ENCODE peak calls at places on chromosomes 5 and 9, in nine cellular contexts. D is lower leg skin, G is bronchial epithelial cell, M is sigmoid colon, J is upper lobe of right lung, B is AG09309, V is IMR-90, O is foreskin fibroblast, N is A673. C is an unnamed sample.

GRCh38 chr5:136619556-136619955 is 254.2 kb upstream of the TRPC7 start:
- DNase-seq in J (no peak), B (no peak), M (no peak), D (no peak), O (no peak), V (no peak), G (peak), N (no peak), C (no peak)

GRCh38 chr9:135075234-135076142 is 12.0 kb upstream of the OLFM1 start:
- DNase-seq in B (no peak), N (peak), M (peak), V (no peak), G (no peak), J (peak), O (peak), D (no peak), C (no peak)

GRCh38 chr5:1510631-1511030 is 13.1 kb downstream of the LPCAT1 start:
- DNase-seq in J (peak), M (peak), B (no peak), D (no peak), O (no peak), V (no peak), N (no peak), G (no peak), C (peak)

GRCh38 chr5:135313405-135313804 is 85.6 kb downstream of the MACROH2A1 start:
- DNase-seq in V (no peak), B (no peak), J (no peak), G (no peak), M (no peak), D (no peak), N (no peak), O (no peak), C (no peak)

GRCh38 chr5:12214631-12215030 is 310.4 kb upstream of the CTNND2 start:
- DNase-seq in G (peak), V (no peak), B (no peak), M (no peak), O (no peak), J (no peak), D (no peak), N (no peak), C (no peak)

GRCh38 chr9:128125575-128126354 is 1.8 kb downstream of the PTGES2 start:
- DNase-seq in N (no peak), J (no peak), D (no peak), O (no peak), G (no peak), B (no peak), V (no peak), M (no peak), C (no peak)

GRCh38 chr5:130541617-130542221 is 623.3 kb downstream of the HINT1 start:
- DNase-seq in G (peak), V (no peak), D (no peak), M (no peak), B (no peak), N (no peak), J (no peak), O (peak), C (no peak)

GRCh38 chr5:42500003-42500599 is 76.9 kb downstream of the GHR start:
- DNase-seq in V (no peak), N (no peak), G (peak), O (peak), D (no peak), J (no peak), M (no peak), B (no peak), C (no peak)

GRCh38 chr9:102631559-102631958 is 363.6 kb upstream of the CYLC2 start:
- DNase-seq in G (peak), B (no peak), O (no peak), M (no peak), J (no peak), D (no peak), V (no peak), N (peak), C (no peak)

GRCh38 chr5:10233505-10233904 is 16.2 kb downstream of the ATPSCKMT start:
- DNase-seq in B (peak), N (peak), G (peak), J (peak), M (no peak), O (peak), D (no peak), V (peak), C (no peak)

GRCh38 chr5:30099634-30100033 is 1093.9 kb upstream of the CDH6 start:
- DNase-seq in M (no peak), J (no peak), G (no peak), N (peak), V (no peak), B (no peak), D (no peak), O (no peak), C (no peak)

GRCh38 chr5:90169078-90169477 is 240.5 kb downstream of the CETN3 start:
- DNase-seq in M (no peak), J (no peak), B (no peak), V (no peak), O (no peak), N (peak), G (no peak), D (no peak), C (no peak)

GRCh38 chr5:178081571-178082244 is 31.6 kb upstream of the N4BP3 start:
- DNase-seq in O (no peak), J (no peak), G (no peak), M (no peak), B (no peak), N (no peak), D (no peak), V (no peak), C (no peak)

GRCh38 chr5:10227396-10227795 is 22.3 kb downstream of the ATPSCKMT start:
- DNase-seq in G (no peak), O (peak), V (peak), M (no peak), B (peak), J (no peak), N (no peak), D (no peak), C (no peak)

GRCh38 chr9:35645736-35646582 is 4.8 kb downstream of the SIT1 start:
- DNase-seq in O (no peak), J (peak), V (no peak), G (peak), N (no peak), M (no peak), D (no peak), B (no peak), C (no peak)

GRCh38 chr9:124505006-124505900 is 1.9 kb downstream of the NR5A1 start:
- DNase-seq in G (no peak), M (no peak), V (no peak), O (no peak), D (no peak), N (no peak), J (no peak), B (no peak), C (no peak)

GRCh38 chr5:187617-188451 is 3.5 kb upstream of the LRRC14B start:
- DNase-seq in V (no peak), N (no peak), G (no peak), M (peak), D (no peak), B (no peak), J (no peak), O (peak), C (no peak)

GRCh38 chr5:77859306-77859705 is 83.2 kb upstream of the TBCA start:
- DNase-seq in D (no peak), O (peak), M (no peak), V (peak), J (no peak), B (no peak), G (no peak), N (no peak), C (no peak)

GRCh38 chr9:137724114-137724445 is 105.3 kb downstream of the EHMT1 start:
- DNase-seq in V (peak), O (peak), M (no peak), J (no peak), B (no peak), G (peak), N (no peak), D (no peak), C (no peak)

GRCh38 chr5:15694694-15695093 is 194.7 kb downstream of the FBXL7 start:
- DNase-seq in V (peak), D (no peak), N (no peak), M (no peak), J (no peak), B (peak), G (no peak), O (peak), C (no peak)

GRCh38 chr9:27673626-27674025 is 100.3 kb upstream of the C9orf72 start:
- DNase-seq in O (no peak), V (no peak), B (no peak), N (peak), D (no peak), J (no peak), G (no peak), M (no peak), C (no peak)

GRCh38 chr9:37968228-37968672 is 64.3 kb upstream of the SLC25A51 start:
- DNase-seq in V (peak), M (no peak), B (peak), N (no peak), D (no peak), O (peak), J (peak), G (peak), C (no peak)

GRCh38 chr9:5791870-5792269 is 41.0 kb downstream of the ERMP1 start:
- DNase-seq in O (no peak), M (no peak), J (no peak), G (no peak), V (no peak), D (no peak), B (no peak), N (no peak), C (no peak)
- TF ChIP-seq CTCF in O (no peak), M (no peak), J (no peak), G (no peak), V (no peak), D (no peak), B (no peak), N (no peak), C (no peak)

GRCh38 chr5:35651002-35651756 is 33.5 kb downstream of the SPEF2 start:
- DNase-seq in N (peak), G (peak), D (no peak), V (peak), O (peak), J (no peak), M (no peak), B (peak), C (no peak)
- TF ChIP-seq CTCF in N (peak), G (peak), D (no peak), V (peak), O (peak), J (peak), M (no peak), B (peak), C (no peak)

DNA sequence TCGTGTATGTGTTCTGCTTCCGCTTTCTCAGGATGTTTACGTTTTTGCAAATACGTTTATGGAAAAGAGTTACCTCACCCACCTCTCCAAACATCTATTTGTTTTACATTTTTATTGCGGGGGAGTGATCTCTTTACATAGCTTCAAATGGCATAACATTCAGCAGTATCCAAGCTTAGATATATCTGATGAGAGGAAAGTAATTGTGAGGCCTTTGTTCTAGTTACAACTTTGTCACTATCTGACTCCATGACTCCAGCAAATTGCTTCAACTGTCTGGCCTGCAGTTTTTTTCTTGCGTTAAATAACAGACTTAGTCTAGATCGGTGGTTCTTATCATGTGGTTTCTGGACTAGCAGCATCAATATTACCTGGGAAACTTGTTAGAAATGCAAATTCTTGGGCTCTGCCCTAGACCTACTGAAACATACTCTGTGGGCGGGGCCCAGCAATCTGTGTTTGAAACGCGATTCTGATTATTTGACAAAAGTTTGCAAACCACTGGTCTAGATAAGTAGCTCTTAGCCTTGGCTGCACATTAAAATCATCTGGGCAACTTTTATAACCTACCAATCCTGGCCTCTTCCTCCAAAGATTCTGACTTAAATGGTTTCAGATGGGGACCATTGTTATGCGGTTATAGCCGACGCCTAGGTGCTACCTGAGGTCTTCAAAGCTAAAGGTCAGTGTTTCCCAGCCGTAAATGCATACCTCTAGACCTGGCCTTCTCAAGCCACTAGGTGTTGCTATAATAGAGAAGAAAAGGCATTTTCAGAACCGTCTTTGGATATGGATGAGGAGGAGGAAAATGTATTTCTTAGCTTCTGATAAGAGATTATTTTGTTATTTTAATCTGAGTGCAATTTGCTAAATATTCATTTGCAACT is 73.9 kb downstream of the C9orf85 start:
- DNase-seq in D (no peak), G (no peak), O (no peak), J (no peak), B (no peak), V (peak), M (no peak), N (no peak), C (no peak)
- TF ChIP-seq CTCF in D (no peak), G (peak), O (no peak), J (no peak), B (no peak), V (no peak), M (no peak), N (no peak), C (no peak)

GRCh38 chr9:88993327-88993726 is 2.1 kb downstream of the S1PR3 start:
- DNase-seq in M (no peak), D (no peak), O (no peak), N (no peak), G (no peak), B (no peak), J (no peak), V (peak), C (no peak)

GRCh38 chr9:88989961-88990570 is 1.2 kb upstream of the S1PR3 start:
- DNase-seq in V (no peak), J (no peak), O (no peak), G (no peak), B (no peak), D (no peak), N (no peak), M (no peak), C (no peak)

GRCh38 chr9:88992556-88992955 is 1.3 kb downstream of the S1PR3 start:
- DNase-seq in O (peak), M (no peak), D (no peak), J (no peak), N (no peak), V (no peak), G (no peak), B (no peak), C (no peak)

GRCh38 chr9:88990721-88991065 is 575 bp upstream of the S1PR3 start:
- DNase-seq in O (no peak), B (no peak), G (no peak), V (no peak), D (no peak), J (no peak), N (no peak), M (no peak), C (no peak)

DNA sequence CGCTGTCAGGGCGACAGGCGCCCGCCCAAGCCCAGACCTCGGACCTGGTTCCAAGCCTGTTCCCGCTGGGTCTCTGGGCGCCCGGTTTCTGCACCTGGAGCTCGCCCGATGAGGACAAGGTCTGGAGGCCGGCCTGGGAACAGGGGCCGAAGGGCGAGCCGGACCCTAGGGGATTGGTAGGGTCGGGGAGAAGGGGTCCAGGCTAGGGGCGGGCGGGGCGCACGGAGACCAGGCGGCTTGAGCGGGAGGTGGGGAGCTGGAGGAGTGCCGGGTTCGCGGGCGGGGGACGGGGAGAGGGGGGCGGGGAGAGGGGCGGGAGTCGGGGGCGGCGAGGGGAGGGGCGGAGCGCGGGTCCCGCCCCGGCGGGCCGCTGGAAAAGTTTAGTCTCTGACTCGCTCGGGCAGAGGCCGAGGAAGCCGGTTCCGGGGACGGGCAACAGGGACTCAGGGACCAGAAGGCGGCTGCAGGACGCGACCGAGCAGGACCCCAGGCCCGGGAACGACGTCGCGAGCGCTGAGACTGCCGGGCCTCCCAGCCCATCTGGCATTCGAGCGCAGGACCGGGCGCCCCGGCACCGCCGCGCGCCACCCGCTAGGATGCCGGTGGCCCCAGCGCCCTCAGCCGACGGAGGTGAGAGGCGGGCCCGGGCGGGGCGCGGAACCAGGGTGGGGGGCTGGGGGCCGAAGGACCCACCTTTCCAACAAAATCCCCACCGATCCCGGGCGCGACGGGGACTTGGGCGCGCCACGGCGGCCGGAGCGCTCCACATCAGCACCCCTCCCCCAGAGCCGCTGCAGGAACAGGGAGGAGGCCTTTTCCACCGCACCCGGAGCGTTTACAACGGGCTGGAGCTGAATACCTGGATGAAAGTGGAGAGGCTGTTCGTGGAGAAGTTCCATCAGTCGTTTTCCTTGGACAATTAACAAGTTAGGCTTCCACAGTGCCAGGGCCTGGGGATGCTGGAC is at the start of gene S1PR3:
- DNase-seq in V (no peak), B (no peak), M (peak), D (no peak), G (peak), O (peak), N (peak), J (peak), C (no peak)
- TF ChIP-seq CTCF in V (no peak), B (no peak), M (peak), D (no peak), G (no peak), O (peak), N (no peak), J (no peak), C (no peak)

C was measured in omental fat pad.